ENCODE peak calls at places on chromosomes 4 and X, in seven cellular contexts. C is GDM1; B is AG08396; W is choroid plexus epithelial cell; G is stimulated activated CD8-positive, alpha-beta memory T cell treated with anti-CD3 and anti-CD28 coated beads, Interleukin-4, amount 100 ng/mL, for 24 hours; S is NCI-H1105; Z is T-helper 9 cell. E is an unnamed sample.

GRCh38 chrX:134908235-134908834 is 82.5 kb upstream of the SMIM10 start:
- DNase-seq in C (no peak), B (no peak), W (peak; percentile 71), G (no peak), S (no peak), Z (no peak), E (no peak)

GRCh38 chr4:121256346-121256745 is 92.2 kb upstream of the TNIP3 start:
- DNase-seq in C (no peak), B (peak; percentile 67), W (peak; percentile 96), G (peak; percentile 30), S (no peak), Z (no peak), E (peak; percentile 13)

GRCh38 chrX:20479048-20479447 is 212.3 kb upstream of the RPS6KA3 start:
- DNase-seq in C (no peak), B (no peak), W (no peak), G (no peak), S (no peak), Z (no peak), E (no peak)

GRCh38 chr4:76896731-76897521 is 1.0 kb downstream of the SOWAHB start:
- DNase-seq in C (no peak), B (peak; percentile 56), W (peak; percentile 23), G (no peak), S (peak; percentile 43), Z (peak; percentile 35), E (no peak)

GRCh38 chr4:171142045-171142444 is 671.2 kb upstream of the GALNTL6 start:
- DNase-seq in C (no peak), B (no peak), W (no peak), G (no peak), S (no peak), Z (no peak), E (no peak)

GRCh38 chr4:2817701-2818350 is 24.9 kb downstream of the SH3BP2 start:
- DNase-seq in C (no peak), B (peak; percentile 85), W (no peak), G (no peak), S (no peak), Z (no peak), E (no peak)

GRCh38 chrX:85493821-85494220 is 114.4 kb upstream of the POF1B start:
- DNase-seq in C (no peak), B (no peak), W (no peak), G (no peak), S (no peak), Z (no peak), E (no peak)

GRCh38 chrX:86830685-86831084 is 682.4 kb downstream of the DACH2 start:
- DNase-seq in C (no peak), B (no peak), W (no peak), G (no peak), S (no peak), Z (no peak), E (no peak)

GRCh38 chr4:11729548-11729947 is 300.9 kb upstream of the HS3ST1 start:
- DNase-seq in C (no peak), B (no peak), W (peak; percentile 81), G (no peak), S (no peak), Z (no peak), E (no peak)